ENCODE peak calls at places on chromosomes 13 and 19, in eight cellular contexts. T, G, X, V, L, P, D and W are unnamed samples.

GRCh38 chr13:35448465-35448864 is 28.0 kb downstream of the MAB21L1 start:
- DNase-seq in V (no peak), L (no peak), P (no peak), G (no peak), X (no peak), D (no peak), T (no peak), W (no peak)

GRCh38 chr13:74464656-74465055 is 330.5 kb upstream of the KLF12 start:
- DNase-seq in V (peak; percentile 12), T (no peak), X (no peak), P (no peak), L (no peak), D (no peak), G (no peak), W (no peak)

GRCh38 chr19:36101550-36102327 is 9.2 kb upstream of the OVOL3 start:
- DNase-seq in T (no peak), L (no peak), P (no peak), D (no peak), G (no peak), V (no peak), X (no peak), W (no peak)

GRCh38 chr13:97367427-97367826 is 66.5 kb upstream of the RAP2A start:
- DNase-seq in V (peak; percentile 69), X (peak; percentile 81), D (peak; percentile 56), L (peak; percentile 85), G (peak; percentile 66), P (no peak), T (no peak), W (peak; percentile 29)

GRCh38 chr13:91280806-91281205 is 66.7 kb upstream of the MIR17HG start:
- DNase-seq in V (no peak), L (no peak), P (no peak), X (no peak), G (no peak), D (peak; percentile 5), T (no peak), W (no peak)

GRCh38 chr13:42786696-42787095 is 5.3 kb downstream of the FAM216B start:
- DNase-seq in X (no peak), P (no peak), D (no peak), G (no peak), T (no peak), V (no peak), L (no peak), W (no peak)

GRCh38 chr19:28737021-28737525 is 475.9 kb downstream of the UQCRFS1 start:
- DNase-seq in D (peak; percentile 60), V (peak; percentile 22), L (no peak), T (no peak), X (peak; percentile 20), G (peak; percentile 28), P (no peak), W (peak; percentile 11)

GRCh38 chr19:48724796-48725753 is 5.5 kb upstream of the MAMSTR start:
- DNase-seq in P (no peak), L (no peak), D (peak; percentile 99), V (peak; percentile 90), X (peak; percentile 81), T (no peak), G (no peak), W (peak; percentile 91)

GRCh38 chr19:56176881-56177280 is 1.1 kb downstream of the GALP start:
- DNase-seq in L (no peak), V (no peak), P (no peak), X (no peak), D (no peak), G (no peak), T (no peak), W (no peak)

GRCh38 chr13:111344471-111345191 is 24.2 kb downstream of the TEX29 start:
- DNase-seq in G (no peak), D (peak; percentile 3), P (no peak), L (no peak), V (peak; percentile 44), X (peak; percentile 78), T (no peak), W (peak; percentile 72)

GRCh38 chr13:38670627-38671026 is 16.2 kb upstream of the FREM2 start:
- DNase-seq in D (peak; percentile 80), L (no peak), X (no peak), V (peak; percentile 31), T (no peak), P (no peak), G (no peak), W (no peak)

GRCh38 chr13:113862766-113863510 is 938 bp downstream of the GAS6 start:
- DNase-seq in D (peak; percentile 25), T (no peak), L (no peak), V (peak; percentile 32), P (no peak), G (no peak), X (no peak), W (no peak)

GRCh38 chr13:98691360-98691759 is 61.1 kb downstream of the SLC15A1 start:
- DNase-seq in V (no peak), D (no peak), X (no peak), G (no peak), L (no peak), T (no peak), P (no peak), W (no peak)

GRCh38 chr13:43484432-43485225 is 302.1 kb downstream of the ENOX1 start:
- DNase-seq in L (no peak), X (no peak), P (no peak), D (no peak), T (peak; percentile 40), G (no peak), V (no peak), W (no peak)

GRCh38 chr19:47512183-47512947 is 2.5 kb downstream of the NAPA start:
- DNase-seq in L (peak; percentile 34), V (no peak), D (peak; percentile 53), G (peak; percentile 31), T (peak; percentile 60), X (peak; percentile 30), P (no peak), W (no peak)

GRCh38 chr19:47512948-47513319 is 1.9 kb downstream of the NAPA start:
- DNase-seq in V (no peak), X (no peak), P (no peak), G (no peak), T (no peak), L (no peak), D (no peak), W (no peak)

GRCh38 chr19:47514151-47514868 is 553 bp downstream of the NAPA start:
- DNase-seq in D (no peak), L (no peak), V (no peak), T (no peak), G (no peak), P (no peak), X (no peak), W (no peak)

GRCh38 chr19:47518139-47518538 is 3.3 kb upstream of the NAPA start:
- DNase-seq in L (no peak), D (no peak), G (no peak), P (no peak), X (no peak), T (no peak), V (peak; percentile 14), W (no peak)

GRCh38 chr19:47514869-47515588 is at the start of gene NAPA:
- DNase-seq in L (peak; percentile 98), X (peak; percentile 100), P (peak; percentile 100), G (peak; percentile 99), V (peak; percentile 100), D (peak; percentile 100), T (peak; percentile 100), W (peak; percentile 99)
- H3K4me3 ChIP-seq in L (peak within 1 kb of the TSS; percentile 93), X (peak within 1 kb of the TSS; percentile 99), P (peak within 1 kb of the TSS; percentile 87), G (peak within 1 kb of the TSS; percentile 75), V (peak within 1 kb of the TSS; percentile 100), D (peak within 1 kb of the TSS; percentile 87), T (peak within 1 kb of the TSS; percentile 73), W (peak within 1 kb of the TSS; percentile 87)

DNA sequence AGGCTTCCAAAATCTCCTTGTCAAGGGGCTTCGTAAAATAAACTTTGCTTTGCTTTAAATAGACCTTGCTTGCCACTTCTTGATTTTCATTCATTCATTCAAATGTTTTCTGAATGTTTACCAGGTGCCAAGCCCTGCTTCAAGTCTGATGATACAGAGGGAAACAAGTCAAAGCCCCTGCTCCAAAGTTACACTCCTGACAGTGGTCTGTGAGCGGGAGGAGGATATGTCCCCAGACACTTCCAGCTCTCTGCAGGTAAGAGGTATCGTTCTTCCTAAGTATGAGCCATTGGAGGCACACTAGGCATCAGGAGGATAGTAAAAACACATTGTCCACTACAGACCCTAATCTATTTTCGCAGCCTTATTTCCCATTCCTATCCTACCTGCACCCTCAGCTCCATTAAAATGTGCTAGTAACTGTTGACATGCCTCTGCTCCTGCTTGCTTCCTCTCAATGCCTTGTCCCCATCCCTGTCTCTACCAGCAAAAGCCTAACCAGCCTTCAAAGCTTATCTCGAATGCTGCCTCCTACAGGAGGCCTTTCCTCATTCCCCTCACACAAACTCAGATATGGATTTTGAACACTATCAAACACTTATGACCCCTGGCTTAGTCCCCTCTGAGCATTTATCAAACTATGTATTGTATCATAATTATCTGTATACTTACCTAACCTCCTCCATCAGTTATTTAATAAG is 6.2 kb upstream of the WBP4 start:
- DNase-seq in V (no peak), D (no peak), T (no peak), L (no peak), P (no peak), X (no peak), G (no peak), W (no peak)
- TF ChIP-seq CTCF in V (peak; percentile 36), D (peak; percentile 30), T (no peak), L (peak; percentile 31), P (no peak), X (peak; percentile 12), G (peak; percentile 21), W (peak; percentile 22)

DNA sequence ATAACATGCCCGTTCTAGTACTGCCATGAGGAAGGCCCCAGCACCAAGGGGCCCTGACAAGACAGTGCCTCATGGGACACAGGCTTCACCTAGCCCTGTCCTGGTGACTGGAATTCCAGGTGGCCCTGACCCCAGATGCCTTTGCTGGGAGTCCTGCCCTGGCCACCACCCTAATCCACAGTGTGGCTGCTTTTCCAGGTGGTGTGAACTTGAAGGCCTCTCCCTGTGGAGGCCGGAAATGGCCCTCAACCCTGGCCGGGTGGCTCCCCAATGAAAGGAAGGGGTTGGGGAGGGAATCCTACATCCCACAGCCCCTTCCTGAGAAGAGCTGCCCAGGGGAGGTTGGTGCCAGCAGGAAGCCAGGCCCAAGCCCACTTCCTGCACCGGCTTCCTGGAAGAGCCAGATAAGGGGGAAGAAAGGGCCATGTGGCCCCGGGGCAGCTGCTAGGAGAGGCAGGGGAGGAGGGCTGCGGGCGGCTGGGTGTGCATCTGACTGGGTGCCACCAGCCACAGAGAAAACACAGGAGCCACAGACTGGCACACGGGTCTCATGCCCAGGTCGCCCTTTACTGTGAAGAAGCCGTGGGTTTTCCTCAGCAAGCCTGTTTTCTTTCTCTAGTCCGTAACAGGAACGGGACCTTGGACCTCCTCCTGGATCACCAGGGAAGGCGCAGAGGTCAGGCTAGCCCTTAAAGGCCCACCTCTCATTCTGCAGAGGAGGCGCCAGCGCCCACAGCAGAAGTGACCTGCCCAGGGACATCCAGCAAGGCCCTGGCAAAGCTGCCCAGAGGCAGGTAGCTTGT is 4.7 kb downstream of the LSM4 start:
- DNase-seq in T (no peak), D (no peak), L (no peak), G (no peak), X (no peak), P (no peak), V (no peak), W (no peak)
- H3K4me3 ChIP-seq in T (no peak overlapping the region), D (no peak overlapping the region), L (no peak overlapping the region), G (no peak overlapping the region), X (no peak overlapping the region), P (no peak overlapping the region), V (no peak overlapping the region), W (no peak overlapping the region)

DNA sequence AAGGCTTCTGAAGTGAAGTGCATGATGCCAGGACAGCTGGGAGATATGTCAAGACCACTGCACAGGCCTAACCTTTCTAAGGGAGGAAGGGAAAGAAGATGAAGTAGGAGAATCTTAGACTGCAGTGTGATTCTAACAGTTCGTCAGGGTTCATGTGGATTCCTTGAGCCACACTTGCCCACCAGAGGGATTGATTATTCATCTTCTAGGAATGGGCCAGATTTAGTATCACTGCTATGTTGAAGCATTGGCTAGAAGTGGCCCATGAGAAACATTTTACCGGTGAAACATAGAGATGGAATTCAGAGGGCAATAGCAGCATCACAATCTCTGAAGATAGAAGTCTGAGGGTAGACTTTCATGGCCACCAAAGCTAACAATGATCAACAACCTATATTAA is 550.8 kb upstream of the SLITRK1 start:
- DNase-seq in P (no peak), V (peak; percentile 78), G (no peak), T (no peak), D (peak; percentile 44), X (peak; percentile 74), L (peak; percentile 23), W (no peak)
- TF ChIP-seq CTCF in P (no peak), V (no peak), G (peak; percentile 9), T (no peak), D (no peak), X (no peak), L (no peak), W (no peak)